ENCODE peak calls at places on chromosomes 3 and 15, in nine cellular contexts. G is A549, H is psoas muscle, Z is transverse colon, B is Peyer's patch, P is testis, C is suprapubic skin, K is brain microvascular endothelial cell, Q is upper lobe of right lung. W is an unnamed sample.
A peak's percentile ranks its signal among the peaks of the same experiment; 100 is the strongest.

GRCh38 chr3:139378587-139378986 is 10.9 kb downstream of the COPB2 start:
- DNase-seq in P (no peak), Z (no peak), G (no peak), K (no peak), B (no peak), Q (no peak), H (no peak), C (no peak), W (no peak)

GRCh38 chr3:10310578-10310977 is 10.3 kb downstream of the SEC13 start:
- DNase-seq in Z (no peak), C (no peak), G (no peak), Q (no peak), B (no peak), K (no peak), P (no peak), H (no peak), W (no peak)

GRCh38 chr15:43329222-43329959 is 982 bp downstream of the LCMT2 start:
- DNase-seq in Z (peak; percentile 29), P (peak; percentile 17), Q (no peak), H (no peak), K (peak; percentile 14), G (no peak), C (no peak), B (peak; percentile 23), W (peak; percentile 82)

GRCh38 chr15:37882640-37883039 is 51.8 kb upstream of the TMCO5A start:
- DNase-seq in G (no peak), C (no peak), K (no peak), Q (no peak), B (no peak), P (no peak), Z (no peak), H (no peak), W (no peak)

GRCh38 chr3:69505770-69506407 is 120.0 kb upstream of the FRMD4B start:
- DNase-seq in C (no peak), G (no peak), Z (no peak), Q (no peak), K (peak; percentile 22), B (no peak), H (no peak), P (no peak), W (no peak)

GRCh38 chr3:42736081-42736480 is 33.5 kb upstream of the HHATL start:
- DNase-seq in Z (no peak), P (no peak), C (no peak), G (no peak), Q (no peak), H (no peak), B (no peak), K (no peak), W (no peak)

GRCh38 chr3:107928084-107928445 is 162.8 kb downstream of the CD47 start:
- DNase-seq in H (no peak), B (no peak), C (no peak), Q (no peak), K (peak; percentile 34), P (no peak), G (peak; percentile 26), Z (peak; percentile 8), W (no peak)

GRCh38 chr15:52100807-52101206 is 11.8 kb downstream of the BCL2L10 start:
- DNase-seq in B (peak; percentile 46), K (peak; percentile 97), Z (peak; percentile 78), G (peak; percentile 63), H (peak; percentile 89), P (peak; percentile 38), C (peak; percentile 93), Q (peak; percentile 84), W (no peak)

GRCh38 chr3:21500834-21501233 is 250.2 kb downstream of the ZNF385D start:
- DNase-seq in B (no peak), H (no peak), G (no peak), C (no peak), Q (no peak), P (no peak), K (no peak), Z (no peak), W (no peak)
- TF ChIP-seq CTCF in B (no peak), H (no peak), G (no peak), C (no peak), Q (no peak), P (no peak), K (no peak), Z (no peak), W (no peak)

GRCh38 chr3:51704511-51704950 is 2.3 kb upstream of the GRM2 start:
- DNase-seq in H (peak; percentile 18), P (no peak), Z (no peak), G (no peak), K (no peak), B (no peak), C (peak; percentile 28), Q (peak; percentile 51), W (peak; percentile 52)

GRCh38 chr3:51702156-51702555 is 4.7 kb upstream of the GRM2 start:
- DNase-seq in P (no peak), C (no peak), B (no peak), K (no peak), Z (no peak), G (no peak), Q (no peak), H (no peak), W (no peak)

GRCh38 chr3:51703026-51703775 is 3.7 kb upstream of the GRM2 start:
- DNase-seq in P (no peak), Z (no peak), Q (no peak), H (peak; percentile 31), G (no peak), B (no peak), C (no peak), K (no peak), W (no peak)

GRCh38 chr3:51705276-51706020 is 1.4 kb upstream of the GRM2 start:
- DNase-seq in K (no peak), G (no peak), B (no peak), P (no peak), H (peak; percentile 28), C (peak; percentile 34), Q (peak; percentile 46), Z (no peak), W (peak; percentile 52)

DNA sequence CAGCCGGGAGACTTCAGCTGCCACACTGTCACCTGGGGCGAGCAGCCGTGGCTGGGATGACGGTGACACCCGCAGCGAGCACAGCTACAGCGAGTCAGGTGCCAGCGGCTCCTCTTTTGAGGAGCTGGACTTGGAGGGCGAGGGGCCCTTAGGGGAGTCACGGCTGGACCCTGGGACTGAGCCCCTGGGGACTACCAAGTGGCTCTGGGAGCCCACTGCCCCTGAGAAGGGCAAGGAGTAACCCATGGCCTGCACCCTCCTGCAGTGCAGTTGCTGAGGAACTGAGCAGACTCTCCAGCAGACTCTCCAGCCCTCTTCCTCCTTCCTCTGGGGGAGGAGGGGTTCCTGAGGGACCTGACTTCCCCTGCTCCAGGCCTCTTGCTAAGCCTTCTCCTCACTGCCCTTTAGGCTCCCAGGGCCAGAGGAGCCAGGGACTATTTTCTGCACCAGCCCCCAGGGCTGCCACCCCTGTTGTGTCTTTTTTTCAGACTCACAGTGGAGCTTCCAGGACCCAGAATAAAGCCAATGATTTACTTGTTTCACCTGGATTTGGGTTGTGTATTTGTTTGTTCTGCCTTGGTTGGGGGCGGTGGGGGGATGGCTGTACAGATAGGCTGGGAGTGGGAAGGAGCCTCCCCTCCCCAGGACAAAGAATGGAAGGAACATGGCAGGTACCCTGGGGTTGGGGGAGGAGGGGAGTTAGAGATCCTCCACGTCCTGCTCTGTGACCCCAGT is 2.9 kb upstream of the GRM2 start:
- DNase-seq in G (no peak), H (peak; percentile 53), P (no peak), Z (no peak), Q (peak; percentile 40), K (no peak), B (no peak), C (peak; percentile 38), W (peak; percentile 67)
- H3K27ac ChIP-seq in G (no peak overlapping the region), H (no peak overlapping the region), P (no peak overlapping the region), Z (no peak overlapping the region), Q (no peak overlapping the region), K (no peak overlapping the region), B (no peak overlapping the region), C (no peak overlapping the region), W (no peak overlapping the region)

GRCh38 chr3:64222501-64222900 is 2.8 kb downstream of the PRICKLE2 start:
- DNase-seq in P (no peak), H (no peak), Z (no peak), G (no peak), B (no peak), Q (no peak), C (no peak), K (no peak), W (no peak)

GRCh38 chr3:64221564-64222257 is 3.6 kb downstream of the PRICKLE2 start:
- DNase-seq in Z (no peak), H (no peak), P (no peak), G (no peak), K (no peak), Q (no peak), B (no peak), C (no peak), W (no peak)

GRCh38 chr3:64224826-64225606 is at the start of gene PRICKLE2:
- DNase-seq in Q (no peak), P (peak; percentile 85), C (peak; percentile 90), G (peak; percentile 90), Z (peak; percentile 57), K (peak; percentile 96), H (peak; percentile 87), B (peak; percentile 16), W (peak; percentile 94)

GRCh38 chr3:64225695-64226499 is 631 bp upstream of the PRICKLE2 start:
- DNase-seq in C (no peak), Q (no peak), K (no peak), Z (no peak), B (no peak), P (no peak), G (no peak), H (no peak), W (no peak)

DNA sequence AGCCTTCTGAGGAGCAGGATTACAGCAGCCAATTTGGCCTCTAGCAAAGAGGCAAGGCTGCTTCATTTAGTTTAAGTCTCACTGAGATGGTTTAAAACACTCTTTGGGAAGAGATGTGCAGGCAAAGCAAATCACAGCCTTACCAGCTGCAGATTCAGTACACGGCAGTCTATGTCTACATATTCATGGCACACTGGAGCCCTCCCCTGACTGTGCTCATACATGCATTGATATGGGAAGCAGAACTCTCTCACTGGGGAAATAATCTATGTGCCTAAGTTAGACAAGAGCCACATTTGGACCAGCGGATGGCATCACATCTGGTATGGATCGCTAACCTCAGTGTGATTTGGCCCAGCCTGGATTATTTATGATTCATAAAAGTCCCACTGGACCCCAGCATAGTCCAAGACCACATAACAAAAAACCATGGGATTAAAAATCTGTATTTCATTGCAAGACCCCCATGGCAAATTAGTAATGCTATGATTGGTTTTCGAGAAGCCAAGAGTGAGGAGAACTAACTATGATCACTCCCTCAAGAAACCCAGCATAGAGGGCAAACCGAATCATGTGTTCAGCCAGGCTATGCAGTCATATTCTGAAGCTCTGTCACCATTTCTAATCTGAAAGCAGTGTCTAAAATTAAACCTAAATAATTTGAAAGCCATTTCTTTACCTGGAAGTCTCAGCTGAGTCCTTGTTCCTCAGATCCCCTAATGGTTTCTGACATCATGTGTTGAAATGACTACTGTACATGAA is 1.3 kb downstream of the PRICKLE2 start:
- DNase-seq in G (peak; percentile 68), H (no peak), B (no peak), P (peak; percentile 34), Z (no peak), C (no peak), K (peak; percentile 52), Q (no peak), W (no peak)
- H3K4me3 ChIP-seq in G (peak overlapping the region; percentile 70), H (peak overlapping the region; percentile 53), B (no peak overlapping the region), P (no peak overlapping the region), Z (no peak overlapping the region), C (peak overlapping the region; percentile 41), K (peak overlapping the region; percentile 35), Q (peak overlapping the region; percentile 14), W (peak overlapping the region; percentile 61)

GRCh38 chr3:138267083-138267482 is 62.6 kb downstream of the NME9 start:
- DNase-seq in B (no peak), G (no peak), H (no peak), P (no peak), Z (no peak), C (no peak), K (no peak), Q (no peak), W (no peak)

GRCh38 chr3:138265745-138266144 is 63.9 kb downstream of the NME9 start:
- DNase-seq in K (no peak), G (no peak), Q (no peak), B (no peak), Z (no peak), P (no peak), H (no peak), C (no peak), W (no peak)

GRCh38 chr3:138271189-138271794 is 58.4 kb downstream of the NME9 start:
- DNase-seq in G (no peak), Q (no peak), C (no peak), B (no peak), P (no peak), H (no peak), Z (no peak), K (no peak), W (no peak)

GRCh38 chr3:138270245-138270644 is 59.4 kb downstream of the NME9 start:
- DNase-seq in Z (no peak), K (no peak), H (no peak), B (no peak), P (no peak), G (no peak), C (no peak), Q (no peak), W (no peak)
- TF ChIP-seq CTCF in Z (no peak), K (no peak), H (no peak), B (no peak), P (no peak), G (no peak), C (no peak), Q (no peak), W (no peak)